ENCODE peak calls at places on chromosomes 12 and 14, in six cellular contexts. I, V, Q, F, U and K are unnamed samples.

GRCh38 chr12:21599143-21599999 is 5.3 kb downstream of the GYS2 start:
- DNase-seq in Q (no peak), F (no peak), I (no peak), V (no peak), U (no peak), K (no peak)

GRCh38 chr12:93103154-93103553 is 174.1 kb upstream of the EEA1 start:
- DNase-seq in I (no peak), V (no peak), F (peak; percentile 35), Q (no peak), U (no peak), K (no peak)

GRCh38 chr12:62516932-62517331 is 50.3 kb downstream of the MON2 start:
- DNase-seq in F (no peak), I (no peak), Q (no peak), U (no peak), V (no peak), K (no peak)

GRCh38 chr12:1575287-1575798 is 19.0 kb downstream of the FBXL14 start:
- DNase-seq in V (peak; percentile 27), F (peak; percentile 41), U (no peak), Q (no peak), I (peak; percentile 61), K (no peak)

GRCh38 chr14:88168498-88169165 is 154.4 kb downstream of the KCNK10 start:
- DNase-seq in I (peak; percentile 83), Q (peak; percentile 57), F (peak; percentile 49), U (peak; percentile 39), V (peak; percentile 56), K (no peak)

GRCh38 chr12:46657416-46658411 is 168.1 kb downstream of the SLC38A4 start:
- DNase-seq in V (peak; percentile 41), Q (no peak), F (peak; percentile 51), U (peak; percentile 34), I (no peak), K (no peak)

GRCh38 chr12:103456006-103456405 is 39.8 kb downstream of the C12orf42 start:
- DNase-seq in V (no peak), F (no peak), Q (no peak), U (no peak), I (no peak), K (no peak)

GRCh38 chr14:36647417-36647826 is 14.2 kb upstream of the PAX9 start:
- DNase-seq in V (no peak), F (no peak), U (no peak), Q (no peak), I (no peak), K (peak; percentile 77)

GRCh38 chr12:116236148-116236731 is 41.3 kb downstream of the MED13L start:
- DNase-seq in F (peak; percentile 64), I (peak; percentile 76), U (peak; percentile 50), Q (peak; percentile 54), V (peak; percentile 72), K (no peak)

GRCh38 chr12:51000245-51000644 is 25.9 kb downstream of the SLC11A2 start:
- DNase-seq in F (peak; percentile 73), U (peak; percentile 71), Q (no peak), V (no peak), I (no peak), K (no peak)

GRCh38 chr14:51546603-51547258 is 105.0 kb upstream of the FRMD6 start:
- DNase-seq in Q (no peak), U (no peak), F (no peak), V (no peak), I (no peak), K (no peak)

GRCh38 chr12:104694161-104694560 is 237.4 kb downstream of the CHST11 start:
- DNase-seq in Q (no peak), U (no peak), V (peak; percentile 55), I (peak; percentile 46), F (peak; percentile 46), K (no peak)

GRCh38 chr12:64625243-64626077 is 15.2 kb downstream of the RASSF3 start:
- DNase-seq in F (peak; percentile 87), I (no peak), U (peak; percentile 91), Q (peak; percentile 47), V (peak; percentile 89), K (peak; percentile 84)

GRCh38 chr12:92079054-92079385 is 66.6 kb downstream of the BTG1 start:
- DNase-seq in F (peak; percentile 50), U (no peak), Q (no peak), I (no peak), V (peak; percentile 31), K (no peak)

GRCh38 chr12:5201554-5202243 is 158.0 kb downstream of the KCNA5 start:
- DNase-seq in U (no peak), F (no peak), Q (no peak), V (no peak), I (peak; percentile 87), K (no peak)

GRCh38 chr12:51752490-51752889 is 96.0 kb downstream of the FIGNL2 start:
- DNase-seq in F (peak; percentile 92), U (peak; percentile 62), Q (peak; percentile 30), V (peak; percentile 81), I (peak; percentile 67), K (no peak)

GRCh38 chr12:46160081-46160980 is 108.5 kb downstream of the SLC38A1 start:
- DNase-seq in Q (no peak), F (peak; percentile 90), U (peak; percentile 98), V (peak; percentile 81), I (no peak), K (peak; percentile 56)

GRCh38 chr14:100065942-100066574 is 836 bp downstream of the EVL start:
- DNase-seq in I (no peak), U (no peak), V (peak; percentile 24), Q (peak; percentile 41), F (no peak), K (no peak)

GRCh38 chr12:129049917-129050316 is 196.6 kb downstream of the GLT1D1 start:
- DNase-seq in Q (no peak), I (peak; percentile 88), F (no peak), V (no peak), U (no peak), K (no peak)

GRCh38 chr12:121538699-121539061 is 42.1 kb downstream of the KDM2B start:
- DNase-seq in Q (peak; percentile 31), F (peak; percentile 24), V (no peak), U (peak; percentile 10), I (peak; percentile 90), K (no peak)

GRCh38 chr12:126974779-126975178 is 1292.2 kb upstream of the TMEM132C start:
- DNase-seq in F (no peak), U (no peak), I (peak; percentile 80), Q (no peak), V (no peak), K (no peak)

GRCh38 chr14:101466456-101467180 is 94.7 kb upstream of the DIO3 start:
- DNase-seq in F (no peak), V (no peak), Q (no peak), I (no peak), U (no peak), K (no peak)

DNA sequence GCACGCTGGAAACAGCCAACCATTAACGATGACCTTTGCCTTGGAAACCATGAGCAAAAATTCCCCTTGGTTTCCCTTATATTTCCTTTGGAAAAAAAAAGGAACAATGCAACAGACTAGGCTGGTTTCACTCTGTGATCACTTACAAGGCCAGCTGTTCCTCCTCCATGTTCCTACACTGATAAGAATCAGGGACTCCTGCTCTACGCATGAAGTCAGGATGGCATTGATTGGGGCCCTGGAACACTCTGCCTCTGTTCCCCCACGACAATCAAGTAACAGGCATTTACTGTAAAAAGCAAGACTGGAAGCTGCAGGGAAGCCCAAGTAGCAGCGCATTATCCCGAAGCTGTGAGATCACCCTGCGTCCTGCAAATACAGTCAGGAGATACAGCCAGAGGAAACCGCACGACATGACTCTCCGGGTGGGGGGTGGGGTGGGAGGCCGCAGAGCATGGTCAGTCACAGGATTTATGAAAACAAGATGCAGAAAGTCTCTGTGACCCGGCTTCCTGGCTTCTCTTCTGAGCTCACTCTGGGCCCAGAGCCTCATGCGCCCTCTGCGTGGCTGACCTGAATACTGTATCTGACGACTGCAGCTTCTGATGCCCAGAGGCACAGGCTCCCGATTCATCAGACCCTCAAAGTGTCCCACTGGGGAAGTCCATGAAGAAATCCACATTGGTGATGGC is 31.1 kb downstream of the SSH1 start:
- DNase-seq in F (peak; percentile 96), V (peak; percentile 93), I (no peak), Q (no peak), U (no peak), K (peak; percentile 84)
- H3K4me3 ChIP-seq in F (peak overlapping the region; percentile 46), V (peak overlapping the region; percentile 31), I (no peak overlapping the region), Q (no peak overlapping the region), U (no peak overlapping the region), K (no peak overlapping the region)

DNA sequence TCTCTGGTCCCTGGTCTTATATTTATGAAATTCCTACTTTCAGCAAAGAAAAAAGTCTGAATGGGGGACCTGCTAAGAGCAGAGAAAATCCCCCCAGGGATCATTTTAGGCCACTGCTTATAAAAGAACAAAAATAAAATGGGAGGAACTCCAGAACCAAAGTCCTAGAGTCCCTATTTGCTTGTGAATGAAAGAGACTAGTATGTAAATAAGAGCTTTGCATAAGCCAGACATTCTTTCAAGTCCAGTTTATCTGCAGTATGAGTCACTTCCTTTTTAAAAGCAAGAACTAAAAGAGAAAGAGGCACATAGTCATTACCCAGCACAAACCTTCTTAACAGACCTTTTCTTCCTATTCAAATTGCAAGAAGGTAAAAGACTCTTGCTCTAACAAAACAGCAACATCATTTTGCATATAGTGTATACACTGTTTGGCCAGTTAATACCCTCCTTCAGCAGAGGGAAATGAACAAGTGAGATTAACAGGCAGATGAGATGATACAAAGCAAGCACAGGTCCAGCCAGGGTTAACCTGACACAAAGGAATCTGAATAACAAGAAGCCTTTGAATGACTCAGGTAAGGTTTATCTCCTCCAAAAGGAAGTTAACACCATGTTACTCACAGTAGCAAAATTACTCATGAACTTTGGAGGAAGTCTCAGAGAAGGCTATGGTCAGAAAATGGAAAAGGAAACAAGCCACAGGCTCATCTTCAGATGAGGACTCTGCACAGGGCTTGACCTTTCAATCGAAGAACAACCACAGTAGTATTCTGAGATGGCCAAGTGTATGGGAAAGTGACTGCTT is 87.3 kb downstream of the PHLDA1 start:
- DNase-seq in V (peak; percentile 91), F (peak; percentile 90), Q (no peak), I (peak; percentile 71), U (peak; percentile 97), K (no peak)
- H3K4me3 ChIP-seq in V (no peak overlapping the region), F (no peak overlapping the region), Q (no peak overlapping the region), I (peak overlapping the region; percentile 51), U (no peak overlapping the region), K (no peak overlapping the region)

GRCh38 chr12:6372403-6373003 is 2.9 kb downstream of the SCNN1A start:
- DNase-seq in Q (peak; percentile 45), V (peak; percentile 90), F (peak; percentile 73), I (peak; percentile 82), U (peak; percentile 98), K (peak; percentile 61)
- H3K4me3 ChIP-seq in Q (peak overlapping the region; percentile 52), V (no peak overlapping the region), F (no peak overlapping the region), I (peak overlapping the region; percentile 48), U (peak overlapping the region; percentile 43), K (no peak overlapping the region)

GRCh38 chr12:112105891-112106290 is 2.7 kb downstream of the NAA25 start:
- DNase-seq in I (peak; percentile 16), Q (no peak), F (no peak), U (no peak), V (no peak), K (no peak)
- H3K4me3 ChIP-seq in I (peak overlapping the region; percentile 97), Q (no peak overlapping the region), F (no peak overlapping the region), U (no peak overlapping the region), V (no peak overlapping the region), K (no peak overlapping the region)

GRCh38 chr12:68446896-68447806 is 115.0 kb upstream of the MDM1 start:
- DNase-seq in F (peak; percentile 55), Q (no peak), I (peak; percentile 76), U (no peak), V (peak; percentile 29), K (no peak)
- H3K4me3 ChIP-seq in F (no peak overlapping the region), Q (no peak overlapping the region), I (no peak overlapping the region), U (no peak overlapping the region), V (no peak overlapping the region), K (no peak overlapping the region)